ENCODE peak calls at places on chromosomes 1 and 21, in five cellular contexts. G is CD8-positive, alpha-beta T cell; H is fibroblast of lung; R is PC-9; Q is lung. I is an unnamed sample.
A peak's percentile ranks its signal among the peaks of the same experiment; 100 is the strongest.

GRCh38 chr1:201718346-201719202 is 110.4 kb upstream of the IPO9 start:
- DNase-seq in G (no peak), H (no peak), R (no peak), Q (no peak), I (peak; percentile 60)

GRCh38 chr1:203408485-203409229 is 57.7 kb upstream of the FMOD start:
- DNase-seq in G (no peak), H (peak; percentile 84), R (no peak), Q (peak; percentile 53), I (peak; percentile 87)

GRCh38 chr21:29340228-29340627 is 41.5 kb downstream of the BACH1 start:
- DNase-seq in G (no peak), H (no peak), R (no peak), Q (no peak), I (no peak)

GRCh38 chr1:101236546-101237228 is at the start of gene S1PR1:
- DNase-seq in G (peak; percentile 78), H (peak; percentile 63), R (no peak), Q (peak; percentile 57), I (peak; percentile 88)

GRCh38 chr1:77866296-77866695 is 22.1 kb upstream of the NEXN start:
- DNase-seq in G (no peak), H (peak; percentile 43), R (no peak), Q (no peak), I (no peak)

GRCh38 chr1:41890841-41891311 is 27.8 kb downstream of the HIVEP3 start:
- DNase-seq in G (no peak), H (peak; percentile 71), R (peak; percentile 70), Q (no peak), I (peak; percentile 55)

GRCh38 chr1:67747667-67748066 is 62.7 kb downstream of the GADD45A start:
- DNase-seq in G (no peak), H (peak; percentile 93), R (no peak), Q (no peak), I (no peak)

GRCh38 chr21:37530901-37531351 is 164.4 kb downstream of the DYRK1A start:
- DNase-seq in G (no peak), H (no peak), R (no peak), Q (no peak), I (no peak)

GRCh38 chr1:40649592-40649930 is 15.9 kb downstream of the RIMS3 start:
- DNase-seq in G (no peak), H (no peak), R (no peak), Q (no peak), I (no peak)

GRCh38 chr1:229648406-229648805 is 22.4 kb downstream of the URB2 start:
- DNase-seq in G (no peak), H (no peak), R (no peak), Q (no peak), I (no peak)

GRCh38 chr1:213686983-213687382 is 300.8 kb upstream of the PROX1 start:
- DNase-seq in G (no peak), H (no peak), R (no peak), Q (no peak), I (no peak)

GRCh38 chr1:85240174-85240601 is 19.3 kb downstream of the C1orf52 start:
- DNase-seq in G (no peak), H (peak; percentile 44), R (no peak), Q (no peak), I (no peak)

GRCh38 chr1:4447778-4448360 is 206.5 kb upstream of the AJAP1 start:
- DNase-seq in G (no peak), H (no peak), R (no peak), Q (no peak), I (no peak)

GRCh38 chr1:207851696-207852095 is 59.2 kb downstream of the CD34 start:
- DNase-seq in G (no peak), H (no peak), R (no peak), Q (no peak), I (no peak)

GRCh38 chr1:56068210-56068609 is 511.2 kb downstream of the PLPP3 start:
- DNase-seq in G (no peak), H (peak; percentile 54), R (no peak), Q (no peak), I (no peak)

GRCh38 chr1:12159826-12160225 is 7.0 kb upstream of the TNFRSF1B start:
- DNase-seq in G (no peak), H (no peak), R (peak; percentile 67), Q (no peak), I (peak; percentile 10)

GRCh38 chr1:59560807-59561450 is 253.8 kb upstream of the HOOK1 start:
- DNase-seq in G (no peak), H (no peak), R (no peak), Q (no peak), I (no peak)

GRCh38 chr1:20540281-20540680 is 12.1 kb upstream of the FAM43B start:
- DNase-seq in G (no peak), H (peak; percentile 50), R (no peak), Q (no peak), I (no peak)

GRCh38 chr1:230321341-230321740 is 104.8 kb downstream of the PGBD5 start:
- DNase-seq in G (no peak), H (no peak), R (no peak), Q (no peak), I (no peak)

GRCh38 chr21:26148071-26148470 is 22.5 kb downstream of the APP start:
- DNase-seq in G (no peak), H (no peak), R (no peak), Q (no peak), I (no peak)

GRCh38 chr1:30377230-30378022 is 346.0 kb downstream of the MATN1 start:
- DNase-seq in G (no peak), H (no peak), R (no peak), Q (no peak), I (no peak)

GRCh38 chr1:158496379-158496778 is 24.4 kb downstream of the OR10R2 start:
- DNase-seq in G (no peak), H (no peak), R (no peak), Q (no peak), I (no peak)

GRCh38 chr1:157069596-157069995 is 24.1 kb upstream of the ARHGEF11 start:
- DNase-seq in G (no peak), H (no peak), R (no peak), Q (no peak), I (no peak)
- H3K27ac ChIP-seq in G (no peak overlapping the region), H (no peak overlapping the region), R (no peak overlapping the region), Q (no peak overlapping the region), I (no peak overlapping the region)

GRCh38 chr1:180144659-180145357 is 9.9 kb upstream of the QSOX1 start:
- DNase-seq in G (no peak), H (no peak), R (no peak), Q (no peak), I (no peak)
- H3K27ac ChIP-seq in G (no peak overlapping the region), H (no peak overlapping the region), R (no peak overlapping the region), Q (no peak overlapping the region), I (no peak overlapping the region)

GRCh38 chr1:63612971-63613370 is 19.8 kb downstream of the PGM1 start:
- DNase-seq in G (no peak), H (no peak), R (peak; percentile 74), Q (no peak), I (no peak)

GRCh38 chr1:63617450-63617849 is 24.2 kb downstream of the PGM1 start:
- DNase-seq in G (no peak), H (no peak), R (no peak), Q (no peak), I (no peak)

GRCh38 chr1:63618001-63618400 is 24.8 kb downstream of the PGM1 start:
- DNase-seq in G (no peak), H (peak; percentile 21), R (peak; percentile 46), Q (no peak), I (no peak)

GRCh38 chr1:63612564-63612963 is 19.4 kb downstream of the PGM1 start:
- DNase-seq in G (no peak), H (no peak), R (peak; percentile 81), Q (peak; percentile 44), I (no peak)

DNA sequence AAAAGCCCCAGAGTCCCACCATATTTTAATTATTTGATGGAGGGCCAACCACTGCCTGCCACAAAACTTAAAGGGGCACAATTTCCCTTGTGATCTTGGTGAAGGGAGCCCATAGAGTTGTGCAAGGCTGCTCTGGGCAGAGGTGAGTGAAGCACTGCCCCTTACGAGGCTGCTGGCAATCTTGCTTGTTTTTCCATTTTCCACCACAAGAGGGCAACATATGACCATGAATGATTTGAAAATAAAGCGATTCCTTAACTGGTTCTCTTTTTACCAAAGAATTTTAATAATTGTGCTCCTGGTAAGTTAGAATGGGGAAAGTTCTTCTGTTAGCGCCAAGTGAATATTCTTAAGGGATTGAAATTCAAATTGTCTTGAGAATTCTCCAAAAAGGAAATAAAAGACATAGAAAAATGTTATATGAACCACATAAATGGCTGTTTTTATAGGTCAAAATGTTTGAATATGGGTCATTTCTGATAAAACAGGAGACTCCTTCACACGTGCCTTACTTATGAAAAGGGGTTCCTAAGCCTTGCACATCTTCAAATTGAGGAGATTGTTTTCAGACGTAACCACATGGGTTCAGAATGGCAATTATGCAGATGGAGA is 22.7 kb downstream of the PGM1 start:
- DNase-seq in G (peak; percentile 40), H (peak; percentile 51), R (peak; percentile 61), Q (peak; percentile 62), I (no peak)
- H3K27ac ChIP-seq in G (no peak overlapping the region), H (no peak overlapping the region), R (no peak overlapping the region), Q (no peak overlapping the region), I (no peak overlapping the region)

DNA sequence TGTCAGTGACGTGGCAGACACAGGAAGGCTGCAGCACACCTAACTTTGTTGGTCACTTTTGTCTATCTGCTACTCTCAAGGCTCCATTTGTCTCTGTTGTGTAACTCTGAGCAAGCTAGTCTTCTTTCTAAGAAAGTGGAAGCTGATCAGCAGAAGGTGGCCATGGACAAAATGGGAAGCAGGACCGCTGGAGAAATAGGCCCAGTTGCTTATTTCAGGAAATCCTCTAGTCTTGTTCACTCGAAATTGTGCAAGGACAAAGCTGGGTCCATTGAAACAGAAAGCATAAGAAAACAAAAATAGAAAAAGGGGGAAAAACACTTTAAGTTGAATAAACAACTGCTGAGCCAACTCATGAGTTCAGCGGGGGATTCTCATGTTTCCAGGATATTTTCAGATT is 150.1 kb downstream of the PBX1 start:
- DNase-seq in G (no peak), H (no peak), R (no peak), Q (no peak), I (no peak)
- H3K27ac ChIP-seq in G (no peak overlapping the region), H (peak overlapping the region; percentile 40), R (no peak overlapping the region), Q (no peak overlapping the region), I (no peak overlapping the region)

DNA sequence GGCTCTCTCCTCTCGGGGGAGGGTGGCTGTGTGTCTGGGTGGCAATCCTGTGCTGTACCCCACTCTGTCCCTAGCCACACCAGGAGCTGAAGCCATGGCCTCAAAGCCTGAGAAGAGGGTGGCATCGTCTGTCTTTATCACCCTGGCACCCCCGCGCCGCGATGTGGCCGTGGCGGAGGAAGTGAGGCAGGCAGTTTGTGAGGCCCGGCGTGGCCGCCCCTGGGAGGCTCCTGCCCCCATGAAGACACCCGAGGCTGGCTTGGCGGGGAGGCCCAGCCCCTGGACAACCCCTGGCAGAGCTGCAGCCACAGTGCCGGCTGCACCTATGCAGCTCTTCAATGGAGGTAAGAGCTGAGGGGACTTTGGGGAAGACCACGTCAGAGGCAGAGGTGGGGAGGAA is 6.3 kb downstream of the FBLIM1 start:
- DNase-seq in G (no peak), H (no peak), R (no peak), Q (no peak), I (no peak)
- H3K27ac ChIP-seq in G (no peak overlapping the region), H (no peak overlapping the region), R (no peak overlapping the region), Q (no peak overlapping the region), I (no peak overlapping the region)

GRCh38 chr1:97004054-97004453 is 282.5 kb downstream of the PTBP2 start:
- DNase-seq in G (no peak), H (peak; percentile 73), R (no peak), Q (no peak), I (no peak)
- H3K27ac ChIP-seq in G (no peak overlapping the region), H (no peak overlapping the region), R (no peak overlapping the region), Q (no peak overlapping the region), I (no peak overlapping the region)

GRCh38 chr1:7301346-7301993 is 469.6 kb upstream of the VAMP3 start:
- DNase-seq in G (no peak), H (peak; percentile 61), R (no peak), Q (peak; percentile 18), I (no peak)
- H3K27ac ChIP-seq in G (no peak overlapping the region), H (peak overlapping the region; percentile 88), R (no peak overlapping the region), Q (no peak overlapping the region), I (no peak overlapping the region)

GRCh38 chr21:46294647-46295176 is 8.6 kb downstream of the YBEY start:
- DNase-seq in G (no peak), H (peak; percentile 86), R (peak; percentile 60), Q (no peak), I (peak; percentile 33)
- H3K27ac ChIP-seq in G (no peak overlapping the region), H (peak overlapping the region; percentile 51), R (no peak overlapping the region), Q (peak overlapping the region; percentile 33), I (peak overlapping the region; percentile 38)